ENCODE peak calls at places on chromosomes 6 and 20, in six cellular contexts. F is GM20000; B is right lobe of liver; P is left ventricle myocardium inferior; W is CD4-positive, alpha-beta T cell; K is AG04450. G is an unnamed sample.

GRCh38 chr6:41546475-41546865 is 289 bp downstream of the FOXP4 start:
- DNase-seq in F (no peak), B (no peak), P (no peak), W (peak), K (no peak), G (no peak)

GRCh38 chr6:15913001-15913400 is 215.9 kb upstream of the MYLIP start:
- DNase-seq in F (no peak), B (no peak), P (no peak), W (no peak), K (no peak), G (no peak)

GRCh38 chr6:166958926-166959861 is 2.8 kb upstream of the RNASET2 start:
- DNase-seq in F (peak), B (no peak), P (no peak), W (peak), K (no peak), G (no peak)

GRCh38 chr6:14441371-14441781 is 323.8 kb downstream of the CD83 start:
- DNase-seq in F (no peak), B (no peak), P (no peak), W (no peak), K (no peak), G (no peak)

GRCh38 chr6:169212897-169213813 is 40.5 kb downstream of the THBS2 start:
- DNase-seq in F (peak), B (peak), P (peak), W (peak), K (peak), G (peak)

GRCh38 chr6:127481628-127482027 is 22.4 kb upstream of the KIAA0408 start:
- DNase-seq in F (no peak), B (no peak), P (no peak), W (no peak), K (no peak), G (peak)

GRCh38 chr20:8346898-8347297 is 214.8 kb downstream of the PLCB1 start:
- DNase-seq in F (no peak), B (no peak), P (no peak), W (no peak), K (no peak), G (no peak)

GRCh38 chr6:30357678-30358339 is 12.9 kb downstream of the RPP21 start:
- DNase-seq in F (peak), B (no peak), P (no peak), W (peak), K (peak), G (peak)

GRCh38 chr20:18609741-18610140 is 21.9 kb downstream of the DTD1 start:
- DNase-seq in F (no peak), B (no peak), P (no peak), W (no peak), K (no peak), G (no peak)

GRCh38 chr20:3238616-3239025 is 369 bp downstream of the SLC4A11 start:
- DNase-seq in F (peak), B (no peak), P (no peak), W (peak), K (no peak), G (peak)

GRCh38 chr6:41644297-41644879 is 6.1 kb downstream of the MDFI start:
- DNase-seq in F (no peak), B (no peak), P (no peak), W (no peak), K (no peak), G (no peak)

DNA sequence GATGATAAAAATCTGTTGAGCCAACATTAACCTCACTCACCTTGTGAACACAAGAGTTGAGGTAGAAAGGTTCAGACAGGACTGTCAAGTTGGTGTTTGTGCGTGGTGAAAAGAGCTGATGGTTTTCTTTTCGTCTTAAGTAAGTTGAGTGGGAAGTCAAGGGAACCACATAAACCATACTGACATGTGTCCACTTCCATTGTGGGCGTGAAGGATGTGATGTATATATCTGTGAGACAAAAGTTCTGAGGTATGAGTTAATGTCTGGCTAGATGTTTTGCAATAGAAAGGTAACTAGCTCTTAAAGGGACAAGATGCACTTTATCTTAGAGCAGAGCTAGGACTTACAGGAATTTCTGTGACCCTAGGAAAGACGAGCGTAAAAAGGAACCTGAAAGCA is 1272.1 kb upstream of the ADGRB3 start:
- DNase-seq in F (no peak), B (no peak), P (no peak), W (no peak), K (no peak), G (no peak)
- TF ChIP-seq CTCF in F (no peak), B (no peak), P (no peak), W (no peak), K (no peak), G (no peak)

GRCh38 chr6:96394727-96395126 is 126.9 kb upstream of the UFL1 start:
- DNase-seq in F (peak), B (no peak), P (no peak), W (no peak), K (no peak), G (no peak)
- TF ChIP-seq CTCF in F (peak), B (no peak), P (peak), W (no peak), K (no peak), G (no peak)

GRCh38 chr20:23606652-23607049 is 934 bp upstream of the CST9 start:
- DNase-seq in F (peak), B (peak), P (peak), W (peak), K (peak), G (peak)
- TF ChIP-seq CTCF in F (peak), B (peak), P (peak), W (peak), K (peak), G (peak)

GRCh38 chr6:77123527-77123926 is 339.8 kb downstream of the HTR1B start:
- DNase-seq in F (no peak), B (no peak), P (no peak), W (no peak), K (no peak), G (no peak)

DNA sequence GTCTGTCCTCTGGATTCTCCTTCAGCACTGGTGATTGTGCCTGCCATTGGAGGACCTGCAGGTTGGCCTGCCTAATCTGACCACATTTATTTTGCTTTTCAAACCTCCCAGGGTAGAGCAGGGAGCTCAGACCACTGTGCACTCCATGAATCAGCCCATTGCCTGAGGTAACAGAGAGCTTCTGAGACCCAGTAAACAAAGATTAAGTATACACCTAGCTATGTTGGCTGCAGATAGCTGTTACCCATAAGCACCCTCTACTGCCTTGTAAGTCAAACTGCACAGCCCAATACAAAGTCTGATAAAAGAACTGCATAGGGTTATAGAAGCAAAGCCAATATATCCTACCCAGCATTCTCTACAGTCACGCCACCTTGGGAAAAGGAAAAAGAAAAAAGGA is 338.7 kb downstream of the HTR1B start:
- DNase-seq in F (no peak), B (no peak), P (no peak), W (no peak), K (no peak), G (peak)
- TF ChIP-seq CTCF in F (no peak), B (peak), P (no peak), W (no peak), K (peak), G (peak)

DNA sequence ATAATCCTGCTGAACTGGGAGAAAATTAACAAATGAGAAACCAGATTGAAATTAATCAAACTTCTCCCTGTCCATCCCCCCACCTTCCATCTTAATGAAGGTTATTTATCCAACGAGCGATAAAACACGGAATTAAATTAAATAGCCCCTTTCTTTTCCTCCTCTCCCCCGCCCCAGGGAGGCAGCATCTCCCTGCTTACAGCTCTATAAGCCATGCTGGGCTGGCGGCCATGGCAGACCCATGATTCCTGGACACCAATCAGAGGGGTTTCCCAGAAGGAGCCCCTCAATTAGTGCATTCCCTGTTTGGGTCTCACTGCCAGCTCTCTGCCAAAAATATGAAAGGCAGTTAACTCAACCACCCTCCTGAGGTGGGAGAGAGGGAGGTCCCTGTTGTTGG is 33.8 kb downstream of the GRM4 start:
- DNase-seq in F (no peak), B (no peak), P (no peak), W (no peak), K (no peak), G (no peak)
- TF ChIP-seq CTCF in F (no peak), B (no peak), P (no peak), W (no peak), K (no peak), G (no peak)

DNA sequence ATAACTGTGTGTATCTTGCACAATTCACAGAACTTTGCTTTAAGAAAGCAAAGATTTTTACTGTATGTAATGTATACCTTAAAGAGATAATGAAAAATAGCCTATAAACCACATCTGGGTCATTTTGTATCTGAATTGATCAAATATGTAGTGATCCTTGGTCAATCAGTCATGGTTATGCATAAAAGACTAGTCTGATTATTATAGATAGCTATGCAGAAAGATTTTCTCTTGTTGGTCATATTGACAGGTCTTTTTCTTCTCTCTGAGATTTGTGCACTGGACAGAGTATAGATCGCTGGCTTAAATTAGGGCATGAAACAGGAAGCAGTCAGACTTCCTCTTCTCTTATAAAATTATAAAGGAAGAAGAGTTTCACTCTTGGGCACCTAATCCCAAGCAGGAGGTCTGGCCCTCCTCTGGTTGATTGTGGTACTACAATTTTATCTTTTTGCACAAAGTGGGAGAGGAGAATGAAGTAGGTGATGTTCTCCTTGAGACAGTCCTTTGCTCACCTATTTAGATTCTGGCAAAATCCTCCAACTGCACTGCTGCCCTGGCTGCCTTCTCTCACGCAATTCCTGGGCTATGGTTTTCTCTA is 380.9 kb upstream of the RGS17 start:
- DNase-seq in F (peak), B (no peak), P (no peak), W (no peak), K (peak), G (peak)
- TF ChIP-seq CTCF in F (peak), B (peak), P (peak), W (peak), K (peak), G (peak)

DNA sequence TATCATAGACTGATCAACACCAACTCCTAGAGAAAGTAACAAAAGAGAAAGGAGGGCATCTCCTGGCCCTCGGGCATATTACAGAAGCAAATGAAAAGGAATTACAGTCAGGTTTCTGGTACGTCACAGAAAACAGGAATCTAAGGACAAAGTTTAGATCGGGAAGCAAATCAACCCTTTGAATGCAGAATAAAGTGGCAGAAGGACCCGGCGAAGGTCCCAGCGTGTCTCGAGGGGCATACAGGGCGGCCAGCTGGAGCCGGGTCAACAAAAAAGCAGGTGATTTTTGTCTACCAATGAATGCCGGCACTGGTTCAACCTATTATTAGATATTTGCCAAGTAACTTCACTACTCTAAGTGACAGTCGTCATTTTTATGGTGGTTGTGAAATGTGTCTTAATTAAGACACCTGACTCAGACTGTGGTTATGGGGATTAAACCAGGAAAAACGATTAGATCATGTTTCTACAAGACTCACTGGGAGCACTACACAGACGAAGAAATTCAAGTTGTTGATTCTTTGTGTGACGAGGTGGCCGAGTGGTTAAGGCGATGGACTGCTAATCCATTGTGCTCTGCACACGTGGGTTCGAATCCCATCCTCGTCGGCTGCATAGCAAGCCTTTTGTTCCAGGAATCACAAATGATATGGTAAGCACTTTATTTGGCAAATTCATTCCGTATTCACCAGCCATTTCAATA is 12.4 kb upstream of the ZSCAN9 start:
- DNase-seq in F (peak), B (no peak), P (no peak), W (no peak), K (peak), G (peak)
- TF ChIP-seq CTCF in F (peak), B (no peak), P (no peak), W (no peak), K (no peak), G (peak)

GRCh38 chr6:12419626-12420272 is 129.6 kb downstream of the EDN1 start:
- DNase-seq in F (no peak), B (no peak), P (no peak), W (no peak), K (no peak), G (no peak)
- TF ChIP-seq CTCF in F (no peak), B (no peak), P (no peak), W (no peak), K (no peak), G (no peak)